ENCODE peak calls at places on chromosomes 12 and 14, in five cellular contexts. T is colonic mucosa, D is neural crest cell, P is WERI-Rb-1, I is lower lobe of right lung. K is an unnamed sample.

GRCh38 chr12:121252712-121253345 is 42.9 kb downstream of the P2RX4 start:
- DNase-seq in T (no peak), D (no peak), P (no peak), I (no peak), K (no peak)

GRCh38 chr14:99575043-99576023 is 28.7 kb downstream of the CCDC85C start:
- DNase-seq in T (peak; percentile 79), D (no peak), P (peak; percentile 71), I (peak; percentile 89), K (no peak)

GRCh38 chr12:3213171-3213570 is 136.0 kb downstream of the TSPAN9 start:
- DNase-seq in T (no peak), D (no peak), P (peak; percentile 92), I (no peak), K (no peak)

GRCh38 chr12:116882742-116883141 is 1.5 kb upstream of the HRK start:
- DNase-seq in T (no peak), D (no peak), P (no peak), I (no peak), K (no peak)

GRCh38 chr12:124390442-124391116 is 95.7 kb downstream of the RFLNA start:
- DNase-seq in T (peak; percentile 44), D (no peak), P (no peak), I (peak; percentile 81), K (no peak)

GRCh38 chr14:77542349-77543239 is 44.0 kb upstream of the ISM2 start:
- DNase-seq in T (no peak), D (no peak), P (no peak), I (no peak), K (no peak)

GRCh38 chr14:28299227-28299626 is 467.4 kb upstream of the FOXG1 start:
- DNase-seq in T (no peak), D (no peak), P (no peak), I (peak; percentile 21), K (no peak)

GRCh38 chr12:120932956-120933526 is 28.9 kb upstream of the SPPL3 start:
- DNase-seq in T (no peak), D (no peak), P (no peak), I (no peak), K (no peak)

GRCh38 chr12:85588221-85588620 is 248.0 kb downstream of the RASSF9 start:
- DNase-seq in T (no peak), D (no peak), P (no peak), I (no peak), K (no peak)

GRCh38 chr14:28742171-28742846 is 24.3 kb upstream of the FOXG1 start:
- DNase-seq in T (no peak), D (no peak), P (no peak), I (no peak), K (no peak)

DNA sequence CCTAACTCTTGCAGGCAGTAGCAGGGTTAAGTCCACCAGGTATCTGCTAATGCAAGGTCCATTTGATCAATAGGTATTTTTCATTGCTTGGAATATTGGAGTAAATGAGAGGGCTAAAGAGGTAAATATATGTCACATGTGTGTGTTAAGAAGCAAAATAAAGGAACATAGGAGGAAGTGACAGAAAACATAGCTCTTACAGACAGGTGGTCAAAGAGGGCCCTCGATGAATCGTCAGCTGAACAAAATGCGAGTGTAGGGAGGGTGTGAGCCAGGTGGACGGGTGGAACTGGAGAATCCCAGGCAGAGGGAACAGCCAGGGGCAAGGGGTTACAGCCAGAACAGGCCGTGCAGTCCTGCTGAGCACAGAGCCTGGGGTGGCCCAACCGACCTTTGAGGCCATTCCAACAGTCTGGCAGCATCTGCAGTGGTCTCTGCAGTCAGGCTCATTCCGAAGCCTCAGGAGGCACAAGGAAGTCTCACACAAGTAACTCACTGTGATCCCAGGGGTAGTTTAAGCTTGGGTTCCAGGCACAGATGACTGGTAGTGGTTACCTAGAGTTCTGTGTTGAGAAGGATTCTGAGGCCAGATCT is 43.2 kb downstream of the CCDC88C start:
- DNase-seq in T (no peak), D (no peak), P (no peak), I (no peak), K (no peak)
- TF ChIP-seq CTCF in T (no peak), D (no peak), P (no peak), I (no peak), K (no peak)

DNA sequence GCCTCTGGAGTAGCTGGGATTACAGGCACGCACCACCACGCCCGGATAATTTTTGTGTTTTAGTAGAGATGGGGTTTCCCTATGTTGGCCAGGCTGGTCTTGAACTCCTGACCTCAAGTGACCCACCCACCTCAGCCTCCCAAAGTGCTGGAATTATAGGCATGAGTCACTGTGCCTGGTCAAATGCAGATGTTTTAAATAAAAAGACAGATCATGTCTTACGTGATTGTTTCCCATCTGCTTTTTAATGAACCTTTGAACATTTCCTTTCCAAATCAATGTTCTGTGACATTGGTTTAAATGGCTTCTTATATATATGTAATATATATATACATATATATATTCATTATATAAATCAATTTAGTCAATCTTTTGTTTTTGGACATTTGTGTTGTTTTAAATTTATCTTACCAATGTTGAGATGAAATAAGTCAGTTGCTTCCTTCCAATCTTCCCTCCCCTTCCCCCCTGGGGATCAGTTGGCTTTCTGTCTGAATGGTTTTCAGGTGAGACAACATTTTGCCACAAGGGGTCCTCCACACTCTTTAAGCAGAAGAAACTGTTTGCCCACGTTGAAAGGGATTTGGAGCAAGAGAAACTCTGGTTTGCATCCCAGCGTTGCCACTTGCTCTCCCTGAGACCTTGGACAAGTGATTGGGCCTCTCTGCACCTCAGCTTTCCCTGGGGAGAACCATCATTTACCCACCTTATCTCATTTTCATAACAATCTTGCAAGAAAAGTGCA is 47.6 kb upstream of the RBM19 start:
- DNase-seq in T (no peak), D (no peak), P (no peak), I (no peak), K (peak; percentile 7)
- TF ChIP-seq CTCF in T (no peak), D (peak; percentile 66), P (peak; percentile 44), I (no peak), K (peak; percentile 47)

GRCh38 chr12:40104461-40105264 is 1.2 kb downstream of the SLC2A13 start:
- DNase-seq in T (peak; percentile 40), D (no peak), P (peak; percentile 9), I (no peak), K (no peak)
- TF ChIP-seq CTCF in T (no peak), D (no peak), P (no peak), I (no peak), K (no peak)

DNA sequence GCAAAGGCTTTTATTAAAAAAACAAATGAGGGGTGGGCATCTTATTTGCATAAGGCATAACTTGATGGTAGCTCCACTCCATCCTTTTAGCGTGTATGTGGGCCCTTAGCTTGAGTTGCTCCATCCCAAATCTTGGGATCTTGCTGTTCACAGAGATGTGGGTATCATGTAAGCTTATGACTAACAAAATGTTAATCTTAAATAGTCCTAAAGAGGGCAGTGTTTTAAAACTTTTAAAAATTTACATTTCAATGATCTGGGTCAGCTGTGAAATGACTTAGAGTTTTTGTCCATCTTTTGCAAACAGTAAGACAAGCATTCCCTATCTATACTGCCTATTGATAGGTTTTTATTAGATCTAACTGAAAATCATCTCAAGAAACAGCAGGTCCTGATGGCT is 86.0 kb downstream of the SLCO1A2 start:
- DNase-seq in T (no peak), D (no peak), P (no peak), I (no peak), K (no peak)
- TF ChIP-seq CTCF in T (no peak), D (peak; percentile 61), P (no peak), I (no peak), K (no peak)

DNA sequence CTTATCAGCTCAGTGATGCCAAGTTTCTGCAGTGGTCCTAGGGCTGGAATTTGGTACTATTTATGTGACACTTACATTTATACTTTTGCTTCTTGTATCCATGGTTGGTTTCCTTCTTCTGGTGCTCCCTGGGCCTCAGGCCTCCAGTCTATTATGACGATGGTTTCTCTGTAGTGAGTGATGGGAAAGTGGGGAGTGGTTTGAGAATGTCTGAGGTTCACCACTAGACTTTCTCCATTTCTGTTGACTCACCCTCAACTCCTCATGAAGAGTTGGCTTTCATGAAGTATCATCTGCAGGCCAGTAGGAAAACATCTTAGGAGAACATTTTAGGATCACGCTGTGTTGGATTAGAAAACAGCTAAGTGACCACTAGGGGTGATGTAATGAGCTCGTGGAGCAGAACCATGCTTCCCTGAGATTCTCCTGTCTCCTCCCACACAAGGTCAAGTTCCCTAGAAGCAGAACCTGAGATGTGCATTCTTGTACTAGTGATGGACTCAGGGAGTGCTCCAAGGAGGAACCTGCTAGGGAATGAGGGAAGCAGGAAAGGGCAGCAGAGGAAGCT is 32.1 kb downstream of the RPH3A start:
- DNase-seq in T (no peak), D (no peak), P (no peak), I (no peak), K (no peak)
- TF ChIP-seq CTCF in T (no peak), D (peak; percentile 31), P (no peak), I (no peak), K (no peak)

GRCh38 chr14:105151131-105151837 is 17.3 kb downstream of the JAG2 start:
- DNase-seq in T (no peak), D (no peak), P (no peak), I (peak; percentile 45), K (no peak)
- TF ChIP-seq CTCF in T (no peak), D (no peak), P (no peak), I (no peak), K (no peak)